ENCODE peak calls at places on chromosomes 13 and 19, in seven cellular contexts. One of them, this sample, is unnamed.

GRCh38 chr19:3984908-3985642 is at the start of gene EEF2:
- DNase-seq in NCI-H446: peak; percentile 98
- DNase-seq in cardiac muscle cell: peak; percentile 92
- DNase-seq in activated CD4-positive, alpha-beta memory T cell treated with anti-CD3 and anti-CD28 coated beads for 36 hours: peak; percentile 90
- DNase-seq in left lung: peak; percentile 91
- DNase-seq in stimulated activated CD4-positive, alpha-beta T cell treated with anti-CD3 and anti-CD28 coated beads, Interleukin-4, amount 100 ng/mL, for 1 hour: peak; percentile 89
- DNase-seq in naive thymus-derived CD4-positive, alpha-beta T cell: peak; percentile 96
- DNase-seq in this sample: peak; percentile 93

GRCh38 chr19:42313096-42313839 is at the start of gene TMEM145:
- DNase-seq in NCI-H446: peak; percentile 72
- DNase-seq in cardiac muscle cell: peak; percentile 52
- DNase-seq in activated CD4-positive, alpha-beta memory T cell treated with anti-CD3 and anti-CD28 coated beads for 36 hours: peak; percentile 55
- DNase-seq in left lung: no peak
- DNase-seq in stimulated activated CD4-positive, alpha-beta T cell treated with anti-CD3 and anti-CD28 coated beads, Interleukin-4, amount 100 ng/mL, for 1 hour: peak; percentile 51
- DNase-seq in naive thymus-derived CD4-positive, alpha-beta T cell: peak; percentile 19
- DNase-seq in this sample: no peak

GRCh38 chr13:45907501-45907900 is 55.9 kb upstream of the SIAH3 start:
- DNase-seq in NCI-H446: no peak
- DNase-seq in cardiac muscle cell: no peak
- DNase-seq in activated CD4-positive, alpha-beta memory T cell treated with anti-CD3 and anti-CD28 coated beads for 36 hours: no peak
- DNase-seq in left lung: no peak
- DNase-seq in stimulated activated CD4-positive, alpha-beta T cell treated with anti-CD3 and anti-CD28 coated beads, Interleukin-4, amount 100 ng/mL, for 1 hour: no peak
- DNase-seq in naive thymus-derived CD4-positive, alpha-beta T cell: no peak
- DNase-seq in this sample: no peak

GRCh38 chr19:15479391-15480345 is at the start of gene PGLYRP2:
- DNase-seq in NCI-H446: no peak
- DNase-seq in cardiac muscle cell: peak; percentile 23
- DNase-seq in activated CD4-positive, alpha-beta memory T cell treated with anti-CD3 and anti-CD28 coated beads for 36 hours: no peak
- DNase-seq in left lung: peak; percentile 47
- DNase-seq in stimulated activated CD4-positive, alpha-beta T cell treated with anti-CD3 and anti-CD28 coated beads, Interleukin-4, amount 100 ng/mL, for 1 hour: no peak
- DNase-seq in naive thymus-derived CD4-positive, alpha-beta T cell: no peak
- DNase-seq in this sample: peak; percentile 72

GRCh38 chr13:113186061-113186900 is 22.2 kb downstream of the PCID2 start:
- DNase-seq in NCI-H446: no peak
- DNase-seq in cardiac muscle cell: no peak
- DNase-seq in activated CD4-positive, alpha-beta memory T cell treated with anti-CD3 and anti-CD28 coated beads for 36 hours: peak; percentile 42
- DNase-seq in left lung: no peak
- DNase-seq in stimulated activated CD4-positive, alpha-beta T cell treated with anti-CD3 and anti-CD28 coated beads, Interleukin-4, amount 100 ng/mL, for 1 hour: no peak
- DNase-seq in naive thymus-derived CD4-positive, alpha-beta T cell: no peak
- DNase-seq in this sample: no peak

GRCh38 chr13:44352671-44353070 is 21.0 kb upstream of the SERP2 start:
- DNase-seq in NCI-H446: no peak
- DNase-seq in cardiac muscle cell: no peak
- DNase-seq in activated CD4-positive, alpha-beta memory T cell treated with anti-CD3 and anti-CD28 coated beads for 36 hours: no peak
- DNase-seq in left lung: no peak
- DNase-seq in stimulated activated CD4-positive, alpha-beta T cell treated with anti-CD3 and anti-CD28 coated beads, Interleukin-4, amount 100 ng/mL, for 1 hour: no peak
- DNase-seq in naive thymus-derived CD4-positive, alpha-beta T cell: no peak
- DNase-seq in this sample: no peak

GRCh38 chr13:98839826-98840769 is 87.6 kb upstream of the SLC15A1 start:
- DNase-seq in NCI-H446: peak; percentile 23
- DNase-seq in cardiac muscle cell: peak; percentile 70
- DNase-seq in activated CD4-positive, alpha-beta memory T cell treated with anti-CD3 and anti-CD28 coated beads for 36 hours: peak; percentile 54
- DNase-seq in left lung: no peak
- DNase-seq in stimulated activated CD4-positive, alpha-beta T cell treated with anti-CD3 and anti-CD28 coated beads, Interleukin-4, amount 100 ng/mL, for 1 hour: peak; percentile 43
- DNase-seq in naive thymus-derived CD4-positive, alpha-beta T cell: peak; percentile 21
- DNase-seq in this sample: peak; percentile 74

GRCh38 chr19:49145485-49146407 is 9.4 kb downstream of the HRC start:
- DNase-seq in NCI-H446: peak; percentile 59
- DNase-seq in cardiac muscle cell: peak; percentile 86
- DNase-seq in activated CD4-positive, alpha-beta memory T cell treated with anti-CD3 and anti-CD28 coated beads for 36 hours: peak; percentile 88
- DNase-seq in left lung: peak; percentile 71
- DNase-seq in stimulated activated CD4-positive, alpha-beta T cell treated with anti-CD3 and anti-CD28 coated beads, Interleukin-4, amount 100 ng/mL, for 1 hour: peak; percentile 79
- DNase-seq in naive thymus-derived CD4-positive, alpha-beta T cell: peak; percentile 84
- DNase-seq in this sample: peak; percentile 73

GRCh38 chr19:14731200-14731599 is 41.4 kb downstream of the ZNF333 start:
- DNase-seq in NCI-H446: no peak
- DNase-seq in cardiac muscle cell: no peak
- DNase-seq in activated CD4-positive, alpha-beta memory T cell treated with anti-CD3 and anti-CD28 coated beads for 36 hours: no peak
- DNase-seq in left lung: no peak
- DNase-seq in stimulated activated CD4-positive, alpha-beta T cell treated with anti-CD3 and anti-CD28 coated beads, Interleukin-4, amount 100 ng/mL, for 1 hour: no peak
- DNase-seq in naive thymus-derived CD4-positive, alpha-beta T cell: no peak
- DNase-seq in this sample: no peak

GRCh38 chr13:93227280-93227905 is 786 bp downstream of the GPC6 start:
- DNase-seq in NCI-H446: peak; percentile 29
- DNase-seq in cardiac muscle cell: peak; percentile 70
- DNase-seq in activated CD4-positive, alpha-beta memory T cell treated with anti-CD3 and anti-CD28 coated beads for 36 hours: no peak
- DNase-seq in left lung: no peak
- DNase-seq in stimulated activated CD4-positive, alpha-beta T cell treated with anti-CD3 and anti-CD28 coated beads, Interleukin-4, amount 100 ng/mL, for 1 hour: no peak
- DNase-seq in naive thymus-derived CD4-positive, alpha-beta T cell: no peak
- DNase-seq in this sample: peak; percentile 59

GRCh38 chr19:29263305-29264080 is 50.5 kb upstream of the UQCRFS1 start:
- DNase-seq in NCI-H446: peak; percentile 56
- DNase-seq in cardiac muscle cell: peak; percentile 51
- DNase-seq in activated CD4-positive, alpha-beta memory T cell treated with anti-CD3 and anti-CD28 coated beads for 36 hours: peak; percentile 65
- DNase-seq in left lung: no peak
- DNase-seq in stimulated activated CD4-positive, alpha-beta T cell treated with anti-CD3 and anti-CD28 coated beads, Interleukin-4, amount 100 ng/mL, for 1 hour: peak; percentile 52
- DNase-seq in naive thymus-derived CD4-positive, alpha-beta T cell: peak; percentile 38
- DNase-seq in this sample: peak; percentile 35

GRCh38 chr13:50334944-50335343 is 319.7 kb downstream of the KCNRG start:
- DNase-seq in NCI-H446: no peak
- DNase-seq in cardiac muscle cell: peak; percentile 50
- DNase-seq in activated CD4-positive, alpha-beta memory T cell treated with anti-CD3 and anti-CD28 coated beads for 36 hours: no peak
- DNase-seq in left lung: no peak
- DNase-seq in stimulated activated CD4-positive, alpha-beta T cell treated with anti-CD3 and anti-CD28 coated beads, Interleukin-4, amount 100 ng/mL, for 1 hour: no peak
- DNase-seq in naive thymus-derived CD4-positive, alpha-beta T cell: no peak
- DNase-seq in this sample: no peak

GRCh38 chr19:47309038-47309437 is 623 bp upstream of the C5AR1 start:
- DNase-seq in NCI-H446: peak; percentile 13
- DNase-seq in cardiac muscle cell: peak; percentile 59
- DNase-seq in activated CD4-positive, alpha-beta memory T cell treated with anti-CD3 and anti-CD28 coated beads for 36 hours: no peak
- DNase-seq in left lung: no peak
- DNase-seq in stimulated activated CD4-positive, alpha-beta T cell treated with anti-CD3 and anti-CD28 coated beads, Interleukin-4, amount 100 ng/mL, for 1 hour: no peak
- DNase-seq in naive thymus-derived CD4-positive, alpha-beta T cell: no peak
- DNase-seq in this sample: no peak

GRCh38 chr13:89688908-89689307 is 1658.6 kb upstream of the MIR17HG start:
- DNase-seq in NCI-H446: no peak
- DNase-seq in cardiac muscle cell: peak; percentile 29
- DNase-seq in activated CD4-positive, alpha-beta memory T cell treated with anti-CD3 and anti-CD28 coated beads for 36 hours: no peak
- DNase-seq in left lung: peak; percentile 48
- DNase-seq in stimulated activated CD4-positive, alpha-beta T cell treated with anti-CD3 and anti-CD28 coated beads, Interleukin-4, amount 100 ng/mL, for 1 hour: no peak
- DNase-seq in naive thymus-derived CD4-positive, alpha-beta T cell: no peak
- DNase-seq in this sample: no peak

GRCh38 chr13:110624766-110625756 is 9.7 kb downstream of the NAXD start:
- DNase-seq in NCI-H446: no peak
- DNase-seq in cardiac muscle cell: no peak
- DNase-seq in activated CD4-positive, alpha-beta memory T cell treated with anti-CD3 and anti-CD28 coated beads for 36 hours: no peak
- DNase-seq in left lung: no peak
- DNase-seq in stimulated activated CD4-positive, alpha-beta T cell treated with anti-CD3 and anti-CD28 coated beads, Interleukin-4, amount 100 ng/mL, for 1 hour: no peak
- DNase-seq in naive thymus-derived CD4-positive, alpha-beta T cell: no peak
- DNase-seq in this sample: no peak

GRCh38 chr13:31346891-31347290 is 147.1 kb downstream of the B3GLCT start:
- DNase-seq in NCI-H446: no peak
- DNase-seq in cardiac muscle cell: no peak
- DNase-seq in activated CD4-positive, alpha-beta memory T cell treated with anti-CD3 and anti-CD28 coated beads for 36 hours: no peak
- DNase-seq in left lung: no peak
- DNase-seq in stimulated activated CD4-positive, alpha-beta T cell treated with anti-CD3 and anti-CD28 coated beads, Interleukin-4, amount 100 ng/mL, for 1 hour: no peak
- DNase-seq in naive thymus-derived CD4-positive, alpha-beta T cell: no peak
- DNase-seq in this sample: no peak

GRCh38 chr13:43905435-43906031 is 25.8 kb downstream of the LACC1 start:
- DNase-seq in NCI-H446: peak; percentile 76
- DNase-seq in cardiac muscle cell: peak; percentile 79
- DNase-seq in activated CD4-positive, alpha-beta memory T cell treated with anti-CD3 and anti-CD28 coated beads for 36 hours: peak; percentile 9
- DNase-seq in left lung: no peak
- DNase-seq in stimulated activated CD4-positive, alpha-beta T cell treated with anti-CD3 and anti-CD28 coated beads, Interleukin-4, amount 100 ng/mL, for 1 hour: no peak
- DNase-seq in naive thymus-derived CD4-positive, alpha-beta T cell: peak; percentile 52
- DNase-seq in this sample: no peak

GRCh38 chr19:45076029-45076850 is at the start of gene ZNF296:
- DNase-seq in NCI-H446: peak; percentile 82
- DNase-seq in cardiac muscle cell: peak; percentile 43
- DNase-seq in activated CD4-positive, alpha-beta memory T cell treated with anti-CD3 and anti-CD28 coated beads for 36 hours: peak; percentile 88
- DNase-seq in left lung: peak; percentile 88
- DNase-seq in stimulated activated CD4-positive, alpha-beta T cell treated with anti-CD3 and anti-CD28 coated beads, Interleukin-4, amount 100 ng/mL, for 1 hour: peak; percentile 85
- DNase-seq in naive thymus-derived CD4-positive, alpha-beta T cell: peak; percentile 69
- DNase-seq in this sample: peak; percentile 90

GRCh38 chr13:70613295-70613694 is 505.0 kb upstream of the KLHL1 start:
- DNase-seq in NCI-H446: peak; percentile 12
- DNase-seq in cardiac muscle cell: peak; percentile 0
- DNase-seq in activated CD4-positive, alpha-beta memory T cell treated with anti-CD3 and anti-CD28 coated beads for 36 hours: no peak
- DNase-seq in left lung: no peak
- DNase-seq in stimulated activated CD4-positive, alpha-beta T cell treated with anti-CD3 and anti-CD28 coated beads, Interleukin-4, amount 100 ng/mL, for 1 hour: no peak
- DNase-seq in naive thymus-derived CD4-positive, alpha-beta T cell: no peak
- DNase-seq in this sample: no peak

GRCh38 chr19:5403968-5404640 is 51.1 kb upstream of the ZNRF4 start:
- DNase-seq in NCI-H446: peak; percentile 26
- DNase-seq in cardiac muscle cell: peak; percentile 94
- DNase-seq in activated CD4-positive, alpha-beta memory T cell treated with anti-CD3 and anti-CD28 coated beads for 36 hours: peak; percentile 70
- DNase-seq in left lung: peak; percentile 79
- DNase-seq in stimulated activated CD4-positive, alpha-beta T cell treated with anti-CD3 and anti-CD28 coated beads, Interleukin-4, amount 100 ng/mL, for 1 hour: peak; percentile 61
- DNase-seq in naive thymus-derived CD4-positive, alpha-beta T cell: peak; percentile 43
- DNase-seq in this sample: peak; percentile 63

GRCh38 chr13:42986176-42986574 is 5.9 kb downstream of the EPSTI1 start:
- DNase-seq in NCI-H446: no peak
- DNase-seq in cardiac muscle cell: no peak
- DNase-seq in activated CD4-positive, alpha-beta memory T cell treated with anti-CD3 and anti-CD28 coated beads for 36 hours: no peak
- DNase-seq in left lung: no peak
- DNase-seq in stimulated activated CD4-positive, alpha-beta T cell treated with anti-CD3 and anti-CD28 coated beads, Interleukin-4, amount 100 ng/mL, for 1 hour: no peak
- DNase-seq in naive thymus-derived CD4-positive, alpha-beta T cell: no peak
- DNase-seq in this sample: no peak

GRCh38 chr13:92573467-92574057 is 653.0 kb upstream of the GPC6 start:
- DNase-seq in NCI-H446: no peak
- DNase-seq in cardiac muscle cell: peak; percentile 61
- DNase-seq in activated CD4-positive, alpha-beta memory T cell treated with anti-CD3 and anti-CD28 coated beads for 36 hours: no peak
- DNase-seq in left lung: no peak
- DNase-seq in stimulated activated CD4-positive, alpha-beta T cell treated with anti-CD3 and anti-CD28 coated beads, Interleukin-4, amount 100 ng/mL, for 1 hour: no peak
- DNase-seq in naive thymus-derived CD4-positive, alpha-beta T cell: no peak
- DNase-seq in this sample: no peak

GRCh38 chr13:45289936-45290563 is 50.9 kb downstream of the TPT1 start:
- DNase-seq in NCI-H446: no peak
- DNase-seq in cardiac muscle cell: no peak
- DNase-seq in activated CD4-positive, alpha-beta memory T cell treated with anti-CD3 and anti-CD28 coated beads for 36 hours: no peak
- DNase-seq in left lung: no peak
- DNase-seq in stimulated activated CD4-positive, alpha-beta T cell treated with anti-CD3 and anti-CD28 coated beads, Interleukin-4, amount 100 ng/mL, for 1 hour: no peak
- DNase-seq in naive thymus-derived CD4-positive, alpha-beta T cell: no peak
- DNase-seq in this sample: no peak

GRCh38 chr13:107209811-107210210 is 641.9 kb upstream of the ARGLU1 start:
- DNase-seq in NCI-H446: no peak
- DNase-seq in cardiac muscle cell: peak; percentile 50
- DNase-seq in activated CD4-positive, alpha-beta memory T cell treated with anti-CD3 and anti-CD28 coated beads for 36 hours: no peak
- DNase-seq in left lung: no peak
- DNase-seq in stimulated activated CD4-positive, alpha-beta T cell treated with anti-CD3 and anti-CD28 coated beads, Interleukin-4, amount 100 ng/mL, for 1 hour: no peak
- DNase-seq in naive thymus-derived CD4-positive, alpha-beta T cell: no peak
- DNase-seq in this sample: no peak

GRCh38 chr19:861099-861755 is 1.8 kb downstream of the CFD start:
- DNase-seq in NCI-H446: no peak
- DNase-seq in cardiac muscle cell: no peak
- DNase-seq in activated CD4-positive, alpha-beta memory T cell treated with anti-CD3 and anti-CD28 coated beads for 36 hours: no peak
- DNase-seq in left lung: no peak
- DNase-seq in stimulated activated CD4-positive, alpha-beta T cell treated with anti-CD3 and anti-CD28 coated beads, Interleukin-4, amount 100 ng/mL, for 1 hour: no peak
- DNase-seq in naive thymus-derived CD4-positive, alpha-beta T cell: no peak
- DNase-seq in this sample: no peak

GRCh38 chr19:12265921-12266704 is 28.6 kb downstream of the ZNF44 start:
- DNase-seq in NCI-H446: no peak
- DNase-seq in cardiac muscle cell: no peak
- DNase-seq in activated CD4-positive, alpha-beta memory T cell treated with anti-CD3 and anti-CD28 coated beads for 36 hours: no peak
- DNase-seq in left lung: no peak
- DNase-seq in stimulated activated CD4-positive, alpha-beta T cell treated with anti-CD3 and anti-CD28 coated beads, Interleukin-4, amount 100 ng/mL, for 1 hour: no peak
- DNase-seq in naive thymus-derived CD4-positive, alpha-beta T cell: no peak
- DNase-seq in this sample: no peak

This sample was measured in right lobe of liver.